ENCODE peak calls at places on chromosomes 6 and 20, in seven cellular contexts. One of them, this sample, is unnamed.

GRCh38 chr6:19719691-19720127 is 117.5 kb upstream of the ID4 start:
- DNase-seq in GM13976: no peak
- DNase-seq in Calu3: no peak
- DNase-seq in fibroblast of mammary gland: peak
- DNase-seq in fibroblast of the aortic adventitia: peak
- DNase-seq in endothelial cell: no peak
- DNase-seq in AG10803: peak
- DNase-seq in this sample: no peak

GRCh38 chr6:35804996-35805736 is at the start of gene LHFPL5:
- DNase-seq in GM13976: peak
- DNase-seq in Calu3: peak
- DNase-seq in fibroblast of mammary gland: no peak
- DNase-seq in fibroblast of the aortic adventitia: no peak
- DNase-seq in endothelial cell: peak
- DNase-seq in AG10803: no peak
- DNase-seq in this sample: peak

GRCh38 chr6:156791261-156791850 is 14.2 kb downstream of the ARID1B start:
- DNase-seq in GM13976: no peak
- DNase-seq in Calu3: no peak
- DNase-seq in fibroblast of mammary gland: peak
- DNase-seq in fibroblast of the aortic adventitia: peak
- DNase-seq in endothelial cell: no peak
- DNase-seq in AG10803: peak
- DNase-seq in this sample: no peak

GRCh38 chr6:139029470-139030210 is 1.1 kb downstream of the ABRACL start:
- DNase-seq in GM13976: peak
- DNase-seq in Calu3: peak
- DNase-seq in fibroblast of mammary gland: peak
- DNase-seq in fibroblast of the aortic adventitia: peak
- DNase-seq in endothelial cell: peak
- DNase-seq in AG10803: peak
- DNase-seq in this sample: peak

GRCh38 chr6:157561037-157561790 is 180.2 kb downstream of the ZDHHC14 start:
- DNase-seq in GM13976: no peak
- DNase-seq in Calu3: no peak
- DNase-seq in fibroblast of mammary gland: no peak
- DNase-seq in fibroblast of the aortic adventitia: no peak
- DNase-seq in endothelial cell: no peak
- DNase-seq in AG10803: no peak
- DNase-seq in this sample: peak

GRCh38 chr6:7067305-7067704 is 40.5 kb upstream of the RREB1 start:
- DNase-seq in GM13976: no peak
- DNase-seq in Calu3: no peak
- DNase-seq in fibroblast of mammary gland: no peak
- DNase-seq in fibroblast of the aortic adventitia: no peak
- DNase-seq in endothelial cell: no peak
- DNase-seq in AG10803: no peak
- DNase-seq in this sample: no peak

GRCh38 chr6:3227363-3228045 is at the start of gene TUBB2B:
- DNase-seq in GM13976: peak
- DNase-seq in Calu3: peak
- DNase-seq in fibroblast of mammary gland: no peak
- DNase-seq in fibroblast of the aortic adventitia: no peak
- DNase-seq in endothelial cell: peak
- DNase-seq in AG10803: no peak
- DNase-seq in this sample: peak

GRCh38 chr6:11433860-11434259 is 103.7 kb upstream of the TMEM170B start:
- DNase-seq in GM13976: no peak
- DNase-seq in Calu3: no peak
- DNase-seq in fibroblast of mammary gland: no peak
- DNase-seq in fibroblast of the aortic adventitia: no peak
- DNase-seq in endothelial cell: no peak
- DNase-seq in AG10803: no peak
- DNase-seq in this sample: no peak

GRCh38 chr20:40331699-40332098 is 357.3 kb downstream of the MAFB start:
- DNase-seq in GM13976: no peak
- DNase-seq in Calu3: no peak
- DNase-seq in fibroblast of mammary gland: no peak
- DNase-seq in fibroblast of the aortic adventitia: no peak
- DNase-seq in endothelial cell: no peak
- DNase-seq in AG10803: no peak
- DNase-seq in this sample: no peak

GRCh38 chr6:40438556-40438955 is 148.6 kb downstream of the LRFN2 start:
- DNase-seq in GM13976: no peak
- DNase-seq in Calu3: no peak
- DNase-seq in fibroblast of mammary gland: no peak
- DNase-seq in fibroblast of the aortic adventitia: no peak
- DNase-seq in endothelial cell: no peak
- DNase-seq in AG10803: no peak
- DNase-seq in this sample: no peak

GRCh38 chr6:46170357-46171289 is at the start of gene ENPP5:
- DNase-seq in GM13976: peak
- DNase-seq in Calu3: peak
- DNase-seq in fibroblast of mammary gland: peak
- DNase-seq in fibroblast of the aortic adventitia: no peak
- DNase-seq in endothelial cell: peak
- DNase-seq in AG10803: no peak
- DNase-seq in this sample: peak

GRCh38 chr6:166999845-167000253 is 652 bp downstream of the CEP43 start:
- DNase-seq in GM13976: no peak
- DNase-seq in Calu3: no peak
- DNase-seq in fibroblast of mammary gland: no peak
- DNase-seq in fibroblast of the aortic adventitia: no peak
- DNase-seq in endothelial cell: no peak
- DNase-seq in AG10803: peak
- DNase-seq in this sample: no peak

GRCh38 chr20:3092611-3093379 is 8.3 kb upstream of the AVP start:
- DNase-seq in GM13976: peak
- DNase-seq in Calu3: no peak
- DNase-seq in fibroblast of mammary gland: no peak
- DNase-seq in fibroblast of the aortic adventitia: no peak
- DNase-seq in endothelial cell: no peak
- DNase-seq in AG10803: no peak
- DNase-seq in this sample: no peak

GRCh38 chr6:10838794-10839333 is 525 bp upstream of the MAK start:
- DNase-seq in GM13976: peak
- DNase-seq in Calu3: no peak
- DNase-seq in fibroblast of mammary gland: no peak
- DNase-seq in fibroblast of the aortic adventitia: no peak
- DNase-seq in endothelial cell: no peak
- DNase-seq in AG10803: no peak
- DNase-seq in this sample: peak

GRCh38 chr20:40641212-40641611 is 47.8 kb downstream of the MAFB start:
- DNase-seq in GM13976: no peak
- DNase-seq in Calu3: no peak
- DNase-seq in fibroblast of mammary gland: no peak
- DNase-seq in fibroblast of the aortic adventitia: no peak
- DNase-seq in endothelial cell: no peak
- DNase-seq in AG10803: no peak
- DNase-seq in this sample: no peak

GRCh38 chr6:168956884-168957730 is 296.5 kb downstream of the THBS2 start:
- DNase-seq in GM13976: peak
- DNase-seq in Calu3: peak
- DNase-seq in fibroblast of mammary gland: peak
- DNase-seq in fibroblast of the aortic adventitia: peak
- DNase-seq in endothelial cell: peak
- DNase-seq in AG10803: peak
- DNase-seq in this sample: peak

GRCh38 chr6:169930799-169931198 is 179.4 kb downstream of the ERMARD start:
- DNase-seq in GM13976: peak
- DNase-seq in Calu3: no peak
- DNase-seq in fibroblast of mammary gland: no peak
- DNase-seq in fibroblast of the aortic adventitia: no peak
- DNase-seq in endothelial cell: no peak
- DNase-seq in AG10803: no peak
- DNase-seq in this sample: no peak

GRCh38 chr6:15232836-15233510 is 12.9 kb upstream of the JARID2 start:
- DNase-seq in GM13976: no peak
- DNase-seq in Calu3: no peak
- DNase-seq in fibroblast of mammary gland: no peak
- DNase-seq in fibroblast of the aortic adventitia: no peak
- DNase-seq in endothelial cell: no peak
- DNase-seq in AG10803: no peak
- DNase-seq in this sample: no peak

GRCh38 chr6:154993710-154994109 is 1.4 kb upstream of the TIAM2 start:
- DNase-seq in GM13976: no peak
- DNase-seq in Calu3: no peak
- DNase-seq in fibroblast of mammary gland: no peak
- DNase-seq in fibroblast of the aortic adventitia: no peak
- DNase-seq in endothelial cell: no peak
- DNase-seq in AG10803: no peak
- DNase-seq in this sample: no peak

GRCh38 chr6:2767327-2767985 is 2.3 kb downstream of the WRNIP1 start:
- DNase-seq in GM13976: no peak
- DNase-seq in Calu3: no peak
- DNase-seq in fibroblast of mammary gland: no peak
- DNase-seq in fibroblast of the aortic adventitia: peak
- DNase-seq in endothelial cell: no peak
- DNase-seq in AG10803: no peak
- DNase-seq in this sample: no peak

GRCh38 chr6:2986722-2987196 is 12.9 kb upstream of the NQO2 start:
- DNase-seq in GM13976: no peak
- DNase-seq in Calu3: no peak
- DNase-seq in fibroblast of mammary gland: peak
- DNase-seq in fibroblast of the aortic adventitia: peak
- DNase-seq in endothelial cell: no peak
- DNase-seq in AG10803: peak
- DNase-seq in this sample: no peak

GRCh38 chr20:24166412-24166811 is 177.8 kb upstream of the GGTLC1 start:
- DNase-seq in GM13976: no peak
- DNase-seq in Calu3: no peak
- DNase-seq in fibroblast of mammary gland: no peak
- DNase-seq in fibroblast of the aortic adventitia: no peak
- DNase-seq in endothelial cell: no peak
- DNase-seq in AG10803: no peak
- DNase-seq in this sample: no peak

GRCh38 chr6:41367700-41368099 is 32.3 kb downstream of the NCR2 start:
- DNase-seq in GM13976: no peak
- DNase-seq in Calu3: peak
- DNase-seq in fibroblast of mammary gland: peak
- DNase-seq in fibroblast of the aortic adventitia: peak
- DNase-seq in endothelial cell: peak
- DNase-seq in AG10803: peak
- DNase-seq in this sample: peak

GRCh38 chr6:119444642-119445557 is 95.3 kb upstream of the MAN1A1 start:
- DNase-seq in GM13976: no peak
- DNase-seq in Calu3: no peak
- DNase-seq in fibroblast of mammary gland: peak
- DNase-seq in fibroblast of the aortic adventitia: no peak
- DNase-seq in endothelial cell: no peak
- DNase-seq in AG10803: no peak
- DNase-seq in this sample: peak

GRCh38 chr20:61916318-61916891 is 149.3 kb downstream of the TAF4 start:
- DNase-seq in GM13976: no peak
- DNase-seq in Calu3: no peak
- DNase-seq in fibroblast of mammary gland: no peak
- DNase-seq in fibroblast of the aortic adventitia: no peak
- DNase-seq in endothelial cell: no peak
- DNase-seq in AG10803: no peak
- DNase-seq in this sample: no peak

GRCh38 chr6:129490551-129491245 is 219.3 kb downstream of the ARHGAP18 start:
- DNase-seq in GM13976: peak
- DNase-seq in Calu3: peak
- DNase-seq in fibroblast of mammary gland: peak
- DNase-seq in fibroblast of the aortic adventitia: peak
- DNase-seq in endothelial cell: no peak
- DNase-seq in AG10803: peak
- DNase-seq in this sample: peak

GRCh38 chr6:70725817-70726413 is 58.2 kb downstream of the SMAP1 start:
- DNase-seq in GM13976: no peak
- DNase-seq in Calu3: no peak
- DNase-seq in fibroblast of mammary gland: peak
- DNase-seq in fibroblast of the aortic adventitia: peak
- DNase-seq in endothelial cell: no peak
- DNase-seq in AG10803: peak
- DNase-seq in this sample: no peak

GRCh38 chr20:34954905-34955231 is 738 bp downstream of the GSS start:
- DNase-seq in GM13976: no peak
- DNase-seq in Calu3: peak
- DNase-seq in fibroblast of mammary gland: peak
- DNase-seq in fibroblast of the aortic adventitia: no peak
- DNase-seq in endothelial cell: peak
- DNase-seq in AG10803: peak
- DNase-seq in this sample: no peak

GRCh38 chr6:38178584-38178886 is 359.0 kb downstream of the ZFAND3 start:
- DNase-seq in GM13976: no peak
- DNase-seq in Calu3: no peak
- DNase-seq in fibroblast of mammary gland: no peak
- DNase-seq in fibroblast of the aortic adventitia: no peak
- DNase-seq in endothelial cell: no peak
- DNase-seq in AG10803: no peak
- DNase-seq in this sample: no peak

GRCh38 chr6:145453376-145453775 is 281.9 kb downstream of the EPM2A start:
- DNase-seq in GM13976: no peak
- DNase-seq in Calu3: no peak
- DNase-seq in fibroblast of mammary gland: peak
- DNase-seq in fibroblast of the aortic adventitia: no peak
- DNase-seq in endothelial cell: no peak
- DNase-seq in AG10803: no peak
- DNase-seq in this sample: no peak
- TF ChIP-seq CTCF in GM13976: no peak
- TF ChIP-seq CTCF in Calu3: no peak
- TF ChIP-seq CTCF in fibroblast of mammary gland: peak
- TF ChIP-seq CTCF in fibroblast of the aortic adventitia: no peak
- TF ChIP-seq CTCF in endothelial cell: peak
- TF ChIP-seq CTCF in AG10803: peak
- TF ChIP-seq CTCF in this sample: no peak

GRCh38 chr6:159061146-159061545 is 16.4 kb upstream of the TAGAP start:
- DNase-seq in GM13976: no peak
- DNase-seq in Calu3: no peak
- DNase-seq in fibroblast of mammary gland: no peak
- DNase-seq in fibroblast of the aortic adventitia: no peak
- DNase-seq in endothelial cell: no peak
- DNase-seq in AG10803: no peak
- DNase-seq in this sample: no peak
- TF ChIP-seq CTCF in GM13976: no peak
- TF ChIP-seq CTCF in Calu3: no peak
- TF ChIP-seq CTCF in fibroblast of mammary gland: no peak
- TF ChIP-seq CTCF in fibroblast of the aortic adventitia: no peak
- TF ChIP-seq CTCF in endothelial cell: no peak
- TF ChIP-seq CTCF in AG10803: no peak
- TF ChIP-seq CTCF in this sample: no peak

GRCh38 chr20:25686081-25687077 is 10.3 kb downstream of the ZNF337 start:
- DNase-seq in GM13976: no peak
- DNase-seq in Calu3: no peak
- DNase-seq in fibroblast of mammary gland: no peak
- DNase-seq in fibroblast of the aortic adventitia: no peak
- DNase-seq in endothelial cell: no peak
- DNase-seq in AG10803: no peak
- DNase-seq in this sample: no peak
- TF ChIP-seq CTCF in GM13976: no peak
- TF ChIP-seq CTCF in Calu3: no peak
- TF ChIP-seq CTCF in fibroblast of mammary gland: no peak
- TF ChIP-seq CTCF in fibroblast of the aortic adventitia: no peak
- TF ChIP-seq CTCF in endothelial cell: no peak
- TF ChIP-seq CTCF in AG10803: no peak
- TF ChIP-seq CTCF in this sample: no peak

DNA sequence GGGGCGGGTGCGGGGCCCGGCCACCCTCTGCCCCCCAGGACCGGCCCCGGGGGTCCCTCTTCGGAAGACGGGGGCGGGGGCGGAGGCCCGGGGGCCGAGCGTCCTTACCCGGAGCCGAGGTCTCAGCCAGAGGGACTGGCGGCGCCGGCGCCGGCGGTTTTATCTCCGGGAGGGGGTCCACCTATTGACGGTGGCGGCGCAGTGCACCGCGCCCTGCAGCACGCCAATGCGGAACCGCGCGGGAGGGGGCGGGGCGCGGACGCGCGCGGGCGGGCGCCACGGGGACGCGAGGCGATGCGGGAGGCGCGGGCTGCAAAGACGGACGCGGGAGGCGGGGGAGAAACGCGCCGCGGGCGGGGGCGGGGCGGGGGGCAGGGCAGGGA is at the start of gene EEF1A2:
- DNase-seq in GM13976: no peak
- DNase-seq in Calu3: peak
- DNase-seq in fibroblast of mammary gland: no peak
- DNase-seq in fibroblast of the aortic adventitia: no peak
- DNase-seq in endothelial cell: no peak
- DNase-seq in AG10803: no peak
- DNase-seq in this sample: no peak
- TF ChIP-seq CTCF in GM13976: no peak
- TF ChIP-seq CTCF in Calu3: peak
- TF ChIP-seq CTCF in fibroblast of mammary gland: no peak
- TF ChIP-seq CTCF in fibroblast of the aortic adventitia: peak
- TF ChIP-seq CTCF in endothelial cell: no peak
- TF ChIP-seq CTCF in AG10803: no peak
- TF ChIP-seq CTCF in this sample: peak